ENCODE peak calls at places on chromosomes 6 and 20, in ten cellular contexts. One of them, this sample, is unnamed.

GRCh38 chr6:78810698-78811097 is 56.7 kb upstream of the IRAK1BP1 start:
- DNase-seq in choroid plexus epithelial cell: peak
- DNase-seq in ascending aorta: no peak
- DNase-seq in brain microvascular endothelial cell: peak
- DNase-seq in uterus: no peak
- DNase-seq in mammary epithelial cell: peak
- DNase-seq in HCT116: no peak
- DNase-seq in epithelial cell of esophagus: peak
- DNase-seq in sigmoid colon: no peak
- DNase-seq in AG04450: no peak
- DNase-seq in this sample: no peak

GRCh38 chr6:2993755-2994317 is 5.9 kb upstream of the NQO2 start:
- DNase-seq in choroid plexus epithelial cell: no peak
- DNase-seq in ascending aorta: no peak
- DNase-seq in brain microvascular endothelial cell: no peak
- DNase-seq in uterus: no peak
- DNase-seq in mammary epithelial cell: no peak
- DNase-seq in HCT116: no peak
- DNase-seq in epithelial cell of esophagus: no peak
- DNase-seq in sigmoid colon: no peak
- DNase-seq in AG04450: no peak
- DNase-seq in this sample: no peak

GRCh38 chr6:1667805-1668175 is 58.1 kb downstream of the FOXC1 start:
- DNase-seq in choroid plexus epithelial cell: no peak
- DNase-seq in ascending aorta: no peak
- DNase-seq in brain microvascular endothelial cell: no peak
- DNase-seq in uterus: no peak
- DNase-seq in mammary epithelial cell: no peak
- DNase-seq in HCT116: no peak
- DNase-seq in epithelial cell of esophagus: no peak
- DNase-seq in sigmoid colon: no peak
- DNase-seq in AG04450: no peak
- DNase-seq in this sample: no peak

GRCh38 chr6:1551236-1551635 is 58.5 kb upstream of the FOXC1 start:
- DNase-seq in choroid plexus epithelial cell: no peak
- DNase-seq in ascending aorta: no peak
- DNase-seq in brain microvascular endothelial cell: no peak
- DNase-seq in uterus: no peak
- DNase-seq in mammary epithelial cell: no peak
- DNase-seq in HCT116: no peak
- DNase-seq in epithelial cell of esophagus: no peak
- DNase-seq in sigmoid colon: no peak
- DNase-seq in AG04450: no peak
- DNase-seq in this sample: no peak

GRCh38 chr20:18172379-18172778 is 34.7 kb downstream of the KAT14 start:
- DNase-seq in choroid plexus epithelial cell: no peak
- DNase-seq in ascending aorta: no peak
- DNase-seq in brain microvascular endothelial cell: no peak
- DNase-seq in uterus: no peak
- DNase-seq in mammary epithelial cell: no peak
- DNase-seq in HCT116: no peak
- DNase-seq in epithelial cell of esophagus: no peak
- DNase-seq in sigmoid colon: no peak
- DNase-seq in AG04450: no peak
- DNase-seq in this sample: no peak

GRCh38 chr6:85008311-85009015 is 244.1 kb upstream of the TBX18 start:
- DNase-seq in choroid plexus epithelial cell: peak
- DNase-seq in ascending aorta: no peak
- DNase-seq in brain microvascular endothelial cell: peak
- DNase-seq in uterus: no peak
- DNase-seq in mammary epithelial cell: no peak
- DNase-seq in HCT116: no peak
- DNase-seq in epithelial cell of esophagus: peak
- DNase-seq in sigmoid colon: no peak
- DNase-seq in AG04450: no peak
- DNase-seq in this sample: no peak

GRCh38 chr20:14773486-14773885 is 436.1 kb upstream of the FLRT3 start:
- DNase-seq in choroid plexus epithelial cell: no peak
- DNase-seq in ascending aorta: no peak
- DNase-seq in brain microvascular endothelial cell: no peak
- DNase-seq in uterus: no peak
- DNase-seq in mammary epithelial cell: no peak
- DNase-seq in HCT116: no peak
- DNase-seq in epithelial cell of esophagus: peak
- DNase-seq in sigmoid colon: no peak
- DNase-seq in AG04450: no peak
- DNase-seq in this sample: no peak

GRCh38 chr6:31383149-31383548 is 20.2 kb upstream of the MICA start:
- DNase-seq in choroid plexus epithelial cell: peak
- DNase-seq in ascending aorta: no peak
- DNase-seq in brain microvascular endothelial cell: peak
- DNase-seq in uterus: no peak
- DNase-seq in mammary epithelial cell: peak
- DNase-seq in HCT116: no peak
- DNase-seq in epithelial cell of esophagus: peak
- DNase-seq in sigmoid colon: no peak
- DNase-seq in AG04450: no peak
- DNase-seq in this sample: no peak

GRCh38 chr20:20525756-20526155 is 157.9 kb downstream of the INSM1 start:
- DNase-seq in choroid plexus epithelial cell: no peak
- DNase-seq in ascending aorta: no peak
- DNase-seq in brain microvascular endothelial cell: no peak
- DNase-seq in uterus: no peak
- DNase-seq in mammary epithelial cell: no peak
- DNase-seq in HCT116: no peak
- DNase-seq in epithelial cell of esophagus: no peak
- DNase-seq in sigmoid colon: no peak
- DNase-seq in AG04450: no peak
- DNase-seq in this sample: no peak

GRCh38 chr6:72657798-72658197 is 35.9 kb downstream of the KCNQ5 start:
- DNase-seq in choroid plexus epithelial cell: no peak
- DNase-seq in ascending aorta: no peak
- DNase-seq in brain microvascular endothelial cell: peak
- DNase-seq in uterus: no peak
- DNase-seq in mammary epithelial cell: no peak
- DNase-seq in HCT116: no peak
- DNase-seq in epithelial cell of esophagus: no peak
- DNase-seq in sigmoid colon: no peak
- DNase-seq in AG04450: no peak
- DNase-seq in this sample: no peak

GRCh38 chr6:139230421-139230840 is 61.4 kb downstream of the TXLNB start:
- DNase-seq in choroid plexus epithelial cell: peak
- DNase-seq in ascending aorta: no peak
- DNase-seq in brain microvascular endothelial cell: peak
- DNase-seq in uterus: no peak
- DNase-seq in mammary epithelial cell: no peak
- DNase-seq in HCT116: no peak
- DNase-seq in epithelial cell of esophagus: peak
- DNase-seq in sigmoid colon: peak
- DNase-seq in AG04450: no peak
- DNase-seq in this sample: no peak

GRCh38 chr20:51462566-51463276 is 79.8 kb downstream of the NFATC2 start:
- DNase-seq in choroid plexus epithelial cell: peak
- DNase-seq in ascending aorta: peak
- DNase-seq in brain microvascular endothelial cell: peak
- DNase-seq in uterus: peak
- DNase-seq in mammary epithelial cell: no peak
- DNase-seq in HCT116: no peak
- DNase-seq in epithelial cell of esophagus: no peak
- DNase-seq in sigmoid colon: peak
- DNase-seq in AG04450: no peak
- DNase-seq in this sample: no peak

GRCh38 chr6:170124150-170124549 is 166.7 kb downstream of the DLL1 start:
- DNase-seq in choroid plexus epithelial cell: no peak
- DNase-seq in ascending aorta: peak
- DNase-seq in brain microvascular endothelial cell: no peak
- DNase-seq in uterus: no peak
- DNase-seq in mammary epithelial cell: no peak
- DNase-seq in HCT116: no peak
- DNase-seq in epithelial cell of esophagus: no peak
- DNase-seq in sigmoid colon: no peak
- DNase-seq in AG04450: no peak
- DNase-seq in this sample: peak

GRCh38 chr20:40617594-40617993 is 71.4 kb downstream of the MAFB start:
- DNase-seq in choroid plexus epithelial cell: no peak
- DNase-seq in ascending aorta: no peak
- DNase-seq in brain microvascular endothelial cell: no peak
- DNase-seq in uterus: no peak
- DNase-seq in mammary epithelial cell: no peak
- DNase-seq in HCT116: no peak
- DNase-seq in epithelial cell of esophagus: no peak
- DNase-seq in sigmoid colon: no peak
- DNase-seq in AG04450: no peak
- DNase-seq in this sample: no peak

GRCh38 chr6:119077643-119078448 is 618 bp downstream of the FAM184A start:
- DNase-seq in choroid plexus epithelial cell: peak
- DNase-seq in ascending aorta: peak
- DNase-seq in brain microvascular endothelial cell: no peak
- DNase-seq in uterus: peak
- DNase-seq in mammary epithelial cell: peak
- DNase-seq in HCT116: no peak
- DNase-seq in epithelial cell of esophagus: peak
- DNase-seq in sigmoid colon: peak
- DNase-seq in AG04450: no peak
- DNase-seq in this sample: no peak

GRCh38 chr20:60984666-60985065 is 267.4 kb upstream of the CDH4 start:
- DNase-seq in choroid plexus epithelial cell: no peak
- DNase-seq in ascending aorta: no peak
- DNase-seq in brain microvascular endothelial cell: no peak
- DNase-seq in uterus: no peak
- DNase-seq in mammary epithelial cell: no peak
- DNase-seq in HCT116: no peak
- DNase-seq in epithelial cell of esophagus: no peak
- DNase-seq in sigmoid colon: no peak
- DNase-seq in AG04450: no peak
- DNase-seq in this sample: no peak

GRCh38 chr6:22708469-22708868 is 139.1 kb downstream of the HDGFL1 start:
- DNase-seq in choroid plexus epithelial cell: no peak
- DNase-seq in ascending aorta: no peak
- DNase-seq in brain microvascular endothelial cell: no peak
- DNase-seq in uterus: no peak
- DNase-seq in mammary epithelial cell: no peak
- DNase-seq in HCT116: no peak
- DNase-seq in epithelial cell of esophagus: no peak
- DNase-seq in sigmoid colon: no peak
- DNase-seq in AG04450: no peak
- DNase-seq in this sample: no peak

GRCh38 chr6:130693944-130694343 is 133.3 kb upstream of the SMLR1 start:
- DNase-seq in choroid plexus epithelial cell: no peak
- DNase-seq in ascending aorta: no peak
- DNase-seq in brain microvascular endothelial cell: no peak
- DNase-seq in uterus: no peak
- DNase-seq in mammary epithelial cell: no peak
- DNase-seq in HCT116: no peak
- DNase-seq in epithelial cell of esophagus: no peak
- DNase-seq in sigmoid colon: no peak
- DNase-seq in AG04450: no peak
- DNase-seq in this sample: no peak

GRCh38 chr20:650954-651353 is 2.0 kb downstream of the SRXN1 start:
- DNase-seq in choroid plexus epithelial cell: peak
- DNase-seq in ascending aorta: no peak
- DNase-seq in brain microvascular endothelial cell: peak
- DNase-seq in uterus: no peak
- DNase-seq in mammary epithelial cell: no peak
- DNase-seq in HCT116: no peak
- DNase-seq in epithelial cell of esophagus: no peak
- DNase-seq in sigmoid colon: no peak
- DNase-seq in AG04450: no peak
- DNase-seq in this sample: no peak
- TF ChIP-seq CTCF in choroid plexus epithelial cell: peak
- TF ChIP-seq CTCF in ascending aorta: no peak
- TF ChIP-seq CTCF in brain microvascular endothelial cell: peak
- TF ChIP-seq CTCF in uterus: no peak
- TF ChIP-seq CTCF in mammary epithelial cell: no peak
- TF ChIP-seq CTCF in HCT116: no peak
- TF ChIP-seq CTCF in epithelial cell of esophagus: no peak
- TF ChIP-seq CTCF in sigmoid colon: no peak
- TF ChIP-seq CTCF in AG04450: peak
- TF ChIP-seq CTCF in this sample: no peak

GRCh38 chr6:34288581-34288980 is 39.8 kb upstream of the SMIM29 start:
- DNase-seq in choroid plexus epithelial cell: no peak
- DNase-seq in ascending aorta: no peak
- DNase-seq in brain microvascular endothelial cell: no peak
- DNase-seq in uterus: no peak
- DNase-seq in mammary epithelial cell: no peak
- DNase-seq in HCT116: no peak
- DNase-seq in epithelial cell of esophagus: no peak
- DNase-seq in sigmoid colon: no peak
- DNase-seq in AG04450: no peak
- DNase-seq in this sample: no peak
- H3K4me3 ChIP-seq in choroid plexus epithelial cell: no peak
- H3K4me3 ChIP-seq in ascending aorta: no peak
- H3K4me3 ChIP-seq in brain microvascular endothelial cell: no peak
- H3K4me3 ChIP-seq in uterus: no peak
- H3K4me3 ChIP-seq in mammary epithelial cell: no peak
- H3K4me3 ChIP-seq in HCT116: no peak
- H3K4me3 ChIP-seq in epithelial cell of esophagus: no peak
- H3K4me3 ChIP-seq in sigmoid colon: no peak
- H3K4me3 ChIP-seq in AG04450: no peak
- H3K4me3 ChIP-seq in this sample: no peak

DNA sequence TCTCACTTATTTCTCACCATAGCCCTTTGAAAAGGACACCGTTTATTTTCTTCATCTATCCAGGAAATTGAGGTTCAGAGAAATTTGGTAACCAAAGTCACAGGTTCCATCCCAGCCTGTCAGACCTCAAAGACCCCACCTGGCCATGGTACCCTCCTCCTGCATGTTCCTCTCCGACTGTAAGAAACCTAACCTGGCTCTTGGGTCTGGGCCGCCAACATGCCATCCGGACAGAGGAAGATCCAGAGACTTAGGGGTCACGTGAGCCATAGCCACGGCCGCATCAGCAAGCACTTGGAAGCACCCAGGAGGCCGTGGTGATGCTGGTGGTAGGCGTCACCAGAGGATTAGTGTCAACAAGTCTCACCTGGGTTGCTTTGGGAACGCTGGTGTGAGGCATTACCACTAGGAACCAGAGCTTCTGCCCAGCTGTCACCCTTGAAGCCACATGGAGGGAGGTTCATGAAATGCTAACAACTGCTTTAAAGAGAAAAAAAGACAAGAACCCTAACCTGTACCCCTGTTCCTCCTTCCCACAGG is 177.1 kb downstream of the EYA2 start:
- DNase-seq in choroid plexus epithelial cell: no peak
- DNase-seq in ascending aorta: no peak
- DNase-seq in brain microvascular endothelial cell: no peak
- DNase-seq in uterus: no peak
- DNase-seq in mammary epithelial cell: no peak
- DNase-seq in HCT116: no peak
- DNase-seq in epithelial cell of esophagus: no peak
- DNase-seq in sigmoid colon: no peak
- DNase-seq in AG04450: no peak
- DNase-seq in this sample: no peak
- TF ChIP-seq CTCF in choroid plexus epithelial cell: no peak
- TF ChIP-seq CTCF in ascending aorta: no peak
- TF ChIP-seq CTCF in brain microvascular endothelial cell: no peak
- TF ChIP-seq CTCF in uterus: no peak
- TF ChIP-seq CTCF in mammary epithelial cell: no peak
- TF ChIP-seq CTCF in HCT116: no peak
- TF ChIP-seq CTCF in epithelial cell of esophagus: no peak
- TF ChIP-seq CTCF in sigmoid colon: no peak
- TF ChIP-seq CTCF in AG04450: no peak
- TF ChIP-seq CTCF in this sample: no peak

GRCh38 chr6:36374956-36375355 is 12.5 kb downstream of the ETV7 start:
- DNase-seq in choroid plexus epithelial cell: no peak
- DNase-seq in ascending aorta: no peak
- DNase-seq in brain microvascular endothelial cell: no peak
- DNase-seq in uterus: no peak
- DNase-seq in mammary epithelial cell: no peak
- DNase-seq in HCT116: no peak
- DNase-seq in epithelial cell of esophagus: no peak
- DNase-seq in sigmoid colon: no peak
- DNase-seq in AG04450: no peak
- DNase-seq in this sample: no peak
- H3K4me3 ChIP-seq in choroid plexus epithelial cell: no peak
- H3K4me3 ChIP-seq in ascending aorta: no peak
- H3K4me3 ChIP-seq in brain microvascular endothelial cell: no peak
- H3K4me3 ChIP-seq in uterus: no peak
- H3K4me3 ChIP-seq in mammary epithelial cell: no peak
- H3K4me3 ChIP-seq in HCT116: no peak
- H3K4me3 ChIP-seq in epithelial cell of esophagus: no peak
- H3K4me3 ChIP-seq in sigmoid colon: no peak
- H3K4me3 ChIP-seq in AG04450: no peak
- H3K4me3 ChIP-seq in this sample: no peak

This sample was measured in lower leg skin.